ENCODE peak calls at places on chromosome 10, in five cellular contexts. One of them, this sample, is unnamed.

GRCh38 chr10:11179231-11180105 is 161.8 kb downstream of the CELF2 start:
- DNase-seq in gastrocnemius medialis: no peak
- DNase-seq in Peyer's patch: no peak
- DNase-seq in spleen: no peak
- DNase-seq in RWPE1: no peak
- DNase-seq in this sample: no peak

GRCh38 chr10:127949831-127950230 is 42.9 kb downstream of the PTPRE start:
- DNase-seq in gastrocnemius medialis: no peak
- DNase-seq in Peyer's patch: no peak
- DNase-seq in spleen: no peak
- DNase-seq in RWPE1: no peak
- DNase-seq in this sample: no peak

GRCh38 chr10:100184426-100185219 is 1.2 kb downstream of the ERLIN1 start:
- DNase-seq in gastrocnemius medialis: no peak
- DNase-seq in Peyer's patch: no peak
- DNase-seq in spleen: no peak
- DNase-seq in RWPE1: peak
- DNase-seq in this sample: no peak

GRCh38 chr10:120783098-120783497 is 68.1 kb upstream of the WDR11 start:
- DNase-seq in gastrocnemius medialis: no peak
- DNase-seq in Peyer's patch: no peak
- DNase-seq in spleen: no peak
- DNase-seq in RWPE1: no peak
- DNase-seq in this sample: no peak

GRCh38 chr10:86671985-86672710 is 3.8 kb downstream of the LDB3 start:
- DNase-seq in gastrocnemius medialis: peak
- DNase-seq in Peyer's patch: no peak
- DNase-seq in spleen: no peak
- DNase-seq in RWPE1: no peak
- DNase-seq in this sample: no peak

GRCh38 chr10:111435871-111436270 is 359.0 kb downstream of the ADRA2A start:
- DNase-seq in gastrocnemius medialis: no peak
- DNase-seq in Peyer's patch: no peak
- DNase-seq in spleen: no peak
- DNase-seq in RWPE1: no peak
- DNase-seq in this sample: no peak

GRCh38 chr10:124293641-124294449 is 124.9 kb downstream of the OAT start:
- DNase-seq in gastrocnemius medialis: no peak
- DNase-seq in Peyer's patch: no peak
- DNase-seq in spleen: no peak
- DNase-seq in RWPE1: no peak
- DNase-seq in this sample: no peak

GRCh38 chr10:130990536-130990935 is 321.0 kb downstream of the TCERG1L start:
- DNase-seq in gastrocnemius medialis: no peak
- DNase-seq in Peyer's patch: no peak
- DNase-seq in spleen: no peak
- DNase-seq in RWPE1: no peak
- DNase-seq in this sample: no peak

GRCh38 chr10:93461807-93462178 is 20.3 kb downstream of the MYOF start:
- DNase-seq in gastrocnemius medialis: no peak
- DNase-seq in Peyer's patch: no peak
- DNase-seq in spleen: no peak
- DNase-seq in RWPE1: peak
- DNase-seq in this sample: no peak

GRCh38 chr10:22316286-22317120 is at the start of gene COMMD3:
- DNase-seq in gastrocnemius medialis: peak
- DNase-seq in Peyer's patch: peak
- DNase-seq in spleen: peak
- DNase-seq in RWPE1: peak
- DNase-seq in this sample: peak

GRCh38 chr10:18438356-18439126 is 212.8 kb downstream of the NSUN6 start:
- DNase-seq in gastrocnemius medialis: no peak
- DNase-seq in Peyer's patch: no peak
- DNase-seq in spleen: no peak
- DNase-seq in RWPE1: no peak
- DNase-seq in this sample: no peak

GRCh38 chr10:9305018-9305655 is 1250.6 kb downstream of the GATA3 start:
- DNase-seq in gastrocnemius medialis: no peak
- DNase-seq in Peyer's patch: no peak
- DNase-seq in spleen: no peak
- DNase-seq in RWPE1: peak
- DNase-seq in this sample: no peak

GRCh38 chr10:191703-192518 is 56.7 kb downstream of the ZMYND11 start:
- DNase-seq in gastrocnemius medialis: peak
- DNase-seq in Peyer's patch: no peak
- DNase-seq in spleen: no peak
- DNase-seq in RWPE1: no peak
- DNase-seq in this sample: no peak

DNA sequence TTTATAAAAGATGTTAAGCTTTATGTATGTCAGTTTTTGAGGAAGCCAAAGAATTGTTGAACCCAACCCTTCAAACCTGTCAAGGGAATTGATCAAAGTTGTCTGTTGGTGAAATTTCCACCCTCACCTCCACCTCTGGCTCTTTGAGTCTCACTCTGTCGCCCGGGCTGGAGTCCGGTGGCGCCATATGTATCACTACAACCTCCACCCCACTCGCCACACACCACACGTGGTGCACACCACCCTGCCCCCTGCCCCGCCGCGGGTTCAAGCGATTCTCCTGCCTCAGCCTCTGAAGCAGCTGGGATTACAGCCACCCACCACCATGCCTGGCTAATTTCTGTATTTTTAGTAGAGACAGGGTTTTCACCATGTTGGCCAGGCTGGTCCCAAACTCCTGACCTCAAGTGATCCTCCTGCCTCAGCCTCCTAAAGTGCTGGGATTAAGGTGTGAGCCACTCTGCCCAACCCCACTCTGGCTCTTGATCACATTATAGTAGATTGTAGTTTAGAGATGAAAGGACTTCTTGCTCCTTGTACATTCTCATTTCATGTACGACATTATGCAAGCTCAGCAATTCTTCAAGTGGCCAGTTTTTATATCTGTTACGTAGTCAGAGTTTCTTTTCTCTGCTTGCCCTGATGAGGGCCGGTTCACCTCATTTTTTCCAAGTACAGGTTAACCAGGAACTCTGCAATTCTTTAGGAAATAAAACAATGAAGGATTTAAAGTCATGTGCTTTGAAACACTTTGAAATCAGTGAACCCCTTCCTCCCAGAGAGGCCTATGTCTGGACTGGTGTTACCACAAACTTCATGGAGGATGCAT is 7.0 kb downstream of the BAMBI start:
- DNase-seq in gastrocnemius medialis: no peak
- DNase-seq in Peyer's patch: no peak
- DNase-seq in spleen: no peak
- DNase-seq in RWPE1: no peak
- DNase-seq in this sample: no peak
- H3K27ac ChIP-seq in gastrocnemius medialis: no peak
- H3K27ac ChIP-seq in Peyer's patch: no peak
- H3K27ac ChIP-seq in spleen: no peak
- H3K27ac ChIP-seq in RWPE1: no peak
- H3K27ac ChIP-seq in this sample: no peak

GRCh38 chr10:24762161-24762924 is 38.7 kb upstream of the ARHGAP21 start:
- DNase-seq in gastrocnemius medialis: no peak
- DNase-seq in Peyer's patch: no peak
- DNase-seq in spleen: no peak
- DNase-seq in RWPE1: no peak
- DNase-seq in this sample: no peak

GRCh38 chr10:24759706-24760105 is 36.0 kb upstream of the ARHGAP21 start:
- DNase-seq in gastrocnemius medialis: no peak
- DNase-seq in Peyer's patch: no peak
- DNase-seq in spleen: no peak
- DNase-seq in RWPE1: no peak
- DNase-seq in this sample: no peak

GRCh38 chr10:24762966-24763623 is 39.4 kb upstream of the ARHGAP21 start:
- DNase-seq in gastrocnemius medialis: no peak
- DNase-seq in Peyer's patch: no peak
- DNase-seq in spleen: no peak
- DNase-seq in RWPE1: peak
- DNase-seq in this sample: no peak
- H3K27ac ChIP-seq in gastrocnemius medialis: no peak
- H3K27ac ChIP-seq in Peyer's patch: no peak
- H3K27ac ChIP-seq in spleen: no peak
- H3K27ac ChIP-seq in RWPE1: no peak
- H3K27ac ChIP-seq in this sample: no peak

GRCh38 chr10:12480440-12480839 is 131.1 kb downstream of the CAMK1D start:
- DNase-seq in gastrocnemius medialis: no peak
- DNase-seq in Peyer's patch: no peak
- DNase-seq in spleen: no peak
- DNase-seq in RWPE1: no peak
- DNase-seq in this sample: no peak

GRCh38 chr10:12483996-12484944 is 134.9 kb downstream of the CAMK1D start:
- DNase-seq in gastrocnemius medialis: no peak
- DNase-seq in Peyer's patch: peak
- DNase-seq in spleen: peak
- DNase-seq in RWPE1: no peak
- DNase-seq in this sample: peak

GRCh38 chr10:12484945-12485805 is 135.8 kb downstream of the CAMK1D start:
- DNase-seq in gastrocnemius medialis: peak
- DNase-seq in Peyer's patch: peak
- DNase-seq in spleen: peak
- DNase-seq in RWPE1: no peak
- DNase-seq in this sample: peak

GRCh38 chr10:12481956-12482355 is 132.6 kb downstream of the CAMK1D start:
- DNase-seq in gastrocnemius medialis: no peak
- DNase-seq in Peyer's patch: no peak
- DNase-seq in spleen: peak
- DNase-seq in RWPE1: no peak
- DNase-seq in this sample: no peak

DNA sequence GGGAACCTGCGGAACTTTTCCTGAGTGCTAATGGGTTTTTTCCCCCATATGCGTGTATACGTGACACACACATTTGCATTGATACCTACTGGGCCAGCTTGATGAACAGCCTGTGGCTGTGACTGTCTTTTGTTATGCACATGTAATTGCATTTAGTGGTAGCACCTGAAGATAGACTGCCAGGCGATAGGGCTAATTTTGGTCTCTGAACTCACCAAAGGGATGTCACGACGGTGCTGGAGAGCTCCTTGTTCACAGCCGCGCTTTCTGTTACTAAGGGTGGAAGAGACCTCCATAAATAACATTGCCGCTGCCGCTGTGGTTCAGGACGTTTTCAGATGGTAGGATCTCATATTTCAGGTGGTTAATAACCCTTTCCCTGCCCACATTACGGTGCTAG is 133.2 kb downstream of the CAMK1D start:
- DNase-seq in gastrocnemius medialis: no peak
- DNase-seq in Peyer's patch: no peak
- DNase-seq in spleen: peak
- DNase-seq in RWPE1: no peak
- DNase-seq in this sample: no peak
- H3K27ac ChIP-seq in gastrocnemius medialis: no peak
- H3K27ac ChIP-seq in Peyer's patch: no peak
- H3K27ac ChIP-seq in spleen: no peak
- H3K27ac ChIP-seq in RWPE1: no peak
- H3K27ac ChIP-seq in this sample: no peak

GRCh38 chr10:96890172-96890513 is 58.0 kb downstream of the LCOR start:
- DNase-seq in gastrocnemius medialis: no peak
- DNase-seq in Peyer's patch: no peak
- DNase-seq in spleen: no peak
- DNase-seq in RWPE1: peak
- DNase-seq in this sample: no peak

GRCh38 chr10:96890580-96890979 is 58.5 kb downstream of the LCOR start:
- DNase-seq in gastrocnemius medialis: no peak
- DNase-seq in Peyer's patch: no peak
- DNase-seq in spleen: no peak
- DNase-seq in RWPE1: no peak
- DNase-seq in this sample: no peak

GRCh38 chr10:96891840-96892239 is 59.7 kb downstream of the LCOR start:
- DNase-seq in gastrocnemius medialis: no peak
- DNase-seq in Peyer's patch: no peak
- DNase-seq in spleen: no peak
- DNase-seq in RWPE1: no peak
- DNase-seq in this sample: no peak

DNA sequence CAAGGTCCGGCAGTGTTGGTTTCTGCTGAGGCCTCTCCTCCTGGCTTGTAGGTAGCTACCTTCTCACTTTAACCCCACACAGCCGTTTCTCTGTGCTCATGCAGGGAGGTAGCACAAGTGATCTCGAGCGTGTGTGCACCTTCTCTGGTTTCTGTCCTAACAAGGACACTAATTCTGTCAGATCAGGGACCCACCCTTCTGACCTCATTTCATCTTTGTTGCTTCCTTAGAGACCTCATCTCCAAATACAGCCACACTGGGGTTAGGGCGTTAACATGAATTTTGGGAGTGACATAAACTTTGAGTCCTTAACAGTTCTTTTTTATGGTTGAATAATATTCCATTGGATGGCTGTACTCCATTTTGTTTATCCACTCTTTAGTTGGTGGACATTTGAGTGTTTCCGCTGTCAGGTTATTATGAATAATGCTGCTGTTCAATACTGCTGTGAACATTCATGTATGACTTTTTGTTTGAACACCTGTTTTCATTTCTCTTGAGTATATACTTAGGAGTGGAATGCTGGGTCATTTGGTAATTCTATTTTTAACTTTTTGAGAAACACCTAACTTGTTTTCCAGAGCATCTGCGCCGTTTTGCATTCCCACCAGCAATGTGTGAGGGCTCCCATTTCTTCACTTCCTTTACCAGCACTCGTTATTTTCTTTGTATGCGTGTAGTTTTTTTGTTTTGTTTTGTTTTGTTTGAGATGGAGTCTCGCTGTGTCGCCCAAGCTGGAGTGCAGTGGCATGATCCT is 57.5 kb downstream of the LCOR start:
- DNase-seq in gastrocnemius medialis: no peak
- DNase-seq in Peyer's patch: no peak
- DNase-seq in spleen: no peak
- DNase-seq in RWPE1: no peak
- DNase-seq in this sample: no peak
- H3K27ac ChIP-seq in gastrocnemius medialis: peak
- H3K27ac ChIP-seq in Peyer's patch: no peak
- H3K27ac ChIP-seq in spleen: peak
- H3K27ac ChIP-seq in RWPE1: no peak
- H3K27ac ChIP-seq in this sample: no peak

DNA sequence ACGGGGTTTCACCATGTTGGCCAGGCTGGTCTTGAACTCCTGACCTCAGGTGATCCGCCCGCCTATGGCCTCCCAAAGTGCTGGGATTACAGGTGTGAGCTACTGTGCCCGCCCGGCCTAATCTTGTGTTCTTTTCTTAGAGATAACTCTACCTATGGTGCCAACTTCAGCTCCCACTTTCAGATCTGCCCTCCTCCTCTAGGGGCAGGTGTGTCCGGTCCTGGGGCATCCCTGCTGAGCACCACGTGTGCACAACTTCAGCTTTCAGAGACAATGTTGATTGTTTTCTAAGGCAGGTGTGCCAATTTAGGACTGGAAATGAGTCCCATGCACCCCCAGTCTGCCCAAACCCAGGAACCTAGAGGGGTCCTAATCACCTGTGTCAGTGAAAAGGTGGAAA is 18.5 kb upstream of the FXYD4 start:
- DNase-seq in gastrocnemius medialis: no peak
- DNase-seq in Peyer's patch: no peak
- DNase-seq in spleen: peak
- DNase-seq in RWPE1: no peak
- DNase-seq in this sample: no peak
- H3K27ac ChIP-seq in gastrocnemius medialis: no peak
- H3K27ac ChIP-seq in Peyer's patch: no peak
- H3K27ac ChIP-seq in spleen: no peak
- H3K27ac ChIP-seq in RWPE1: no peak
- H3K27ac ChIP-seq in this sample: no peak